ENCODE peak calls at places on chromosomes 6 and 20, in five cellular contexts. A is epithelial cell of esophagus, Z is GM23338, G is fibroblast of lung, R is fibroblast of the aortic adventitia. O is an unnamed sample.

GRCh38 chr20:1323830-1324597 is 4.9 kb downstream of the SDCBP2 start:
- DNase-seq in A (no peak), Z (no peak), G (no peak), R (no peak), O (no peak)

GRCh38 chr20:60993647-60994046 is 258.4 kb upstream of the CDH4 start:
- DNase-seq in A (no peak), Z (peak), G (peak), R (no peak), O (no peak)

GRCh38 chr6:130975325-130975724 is 87.7 kb downstream of the EPB41L2 start:
- DNase-seq in A (peak), Z (no peak), G (peak), R (no peak), O (no peak)

GRCh38 chr20:25076201-25076600 is 5.7 kb downstream of the VSX1 start:
- DNase-seq in A (no peak), Z (no peak), G (no peak), R (peak), O (no peak)

GRCh38 chr6:118240878-118241528 is 307.1 kb upstream of the PLN start:
- DNase-seq in A (no peak), Z (no peak), G (no peak), R (no peak), O (no peak)

GRCh38 chr6:7721654-7722053 is 4.2 kb upstream of the BMP6 start:
- DNase-seq in A (peak), Z (no peak), G (peak), R (peak), O (peak)

GRCh38 chr6:165967768-165968408 is 199.8 kb downstream of the TBXT start:
- DNase-seq in A (no peak), Z (no peak), G (no peak), R (no peak), O (no peak)

GRCh38 chr6:141824258-141824795 is 308.4 kb upstream of the GJE1 start:
- DNase-seq in A (no peak), Z (no peak), G (no peak), R (no peak), O (no peak)

GRCh38 chr6:38179300-38179699 is 359.8 kb downstream of the ZFAND3 start:
- DNase-seq in A (no peak), Z (no peak), G (no peak), R (no peak), O (no peak)

GRCh38 chr6:139868576-139868975 is 494.1 kb upstream of the CITED2 start:
- DNase-seq in A (no peak), Z (no peak), G (no peak), R (no peak), O (no peak)

GRCh38 chr6:39107034-39107433 is 8.0 kb downstream of the SAYSD1 start:
- DNase-seq in A (no peak), Z (no peak), G (no peak), R (no peak), O (no peak)

GRCh38 chr6:15036690-15037245 is 209.1 kb upstream of the JARID2 start:
- DNase-seq in A (no peak), Z (no peak), G (no peak), R (no peak), O (no peak)

GRCh38 chr20:36830791-36831691 is 44.9 kb upstream of the TLDC2 start:
- DNase-seq in A (no peak), Z (peak), G (peak), R (peak), O (peak)

GRCh38 chr6:113401231-113401630 is 455.9 kb upstream of the MARCKS start:
- DNase-seq in A (no peak), Z (no peak), G (no peak), R (no peak), O (peak)

GRCh38 chr6:35415065-35415880 is 36.9 kb upstream of the FANCE start:
- DNase-seq in A (peak), Z (peak), G (peak), R (peak), O (peak)

GRCh38 chr20:25296094-25297093 is 48.5 kb downstream of the PYGB start:
- DNase-seq in A (peak), Z (peak), G (peak), R (peak), O (peak)

GRCh38 chr6:70396796-70397729 is 16.2 kb upstream of the FAM135A start:
- DNase-seq in A (peak), Z (no peak), G (peak), R (no peak), O (no peak)

GRCh38 chr6:162119349-162119748 is 608.2 kb downstream of the PRKN start:
- DNase-seq in A (peak), Z (peak), G (peak), R (no peak), O (peak)

GRCh38 chr6:23308166-23308565 is 738.8 kb downstream of the HDGFL1 start:
- DNase-seq in A (peak), Z (no peak), G (no peak), R (no peak), O (no peak)

GRCh38 chr6:146892613-146893401 is 294.0 kb downstream of the ADGB start:
- DNase-seq in A (peak), Z (no peak), G (peak), R (peak), O (peak)

GRCh38 chr6:72084992-72085569 is 198.7 kb downstream of the RIMS1 start:
- DNase-seq in A (peak), Z (peak), G (peak), R (peak), O (peak)

GRCh38 chr20:18326990-18327389 is 38.7 kb downstream of the ZNF133 start:
- DNase-seq in A (no peak), Z (no peak), G (no peak), R (no peak), O (no peak)

GRCh38 chr6:143963158-143963919 is 44.7 kb downstream of the PLAGL1 start:
- DNase-seq in A (no peak), Z (peak), G (no peak), R (no peak), O (no peak)

GRCh38 chr20:46188866-46189265 is 70.8 kb downstream of the CD40 start:
- DNase-seq in A (no peak), Z (no peak), G (no peak), R (no peak), O (no peak)

GRCh38 chr6:17291778-17292177 is 10.6 kb downstream of the RBM24 start:
- DNase-seq in A (no peak), Z (no peak), G (peak), R (no peak), O (no peak)

GRCh38 chr6:83459663-83460062 is 28.8 kb upstream of the ME1 start:
- DNase-seq in A (no peak), Z (no peak), G (no peak), R (no peak), O (no peak)

GRCh38 chr6:149615805-149616204 is 32.7 kb downstream of the KATNA1 start:
- DNase-seq in A (no peak), Z (no peak), G (no peak), R (no peak), O (no peak)

DNA sequence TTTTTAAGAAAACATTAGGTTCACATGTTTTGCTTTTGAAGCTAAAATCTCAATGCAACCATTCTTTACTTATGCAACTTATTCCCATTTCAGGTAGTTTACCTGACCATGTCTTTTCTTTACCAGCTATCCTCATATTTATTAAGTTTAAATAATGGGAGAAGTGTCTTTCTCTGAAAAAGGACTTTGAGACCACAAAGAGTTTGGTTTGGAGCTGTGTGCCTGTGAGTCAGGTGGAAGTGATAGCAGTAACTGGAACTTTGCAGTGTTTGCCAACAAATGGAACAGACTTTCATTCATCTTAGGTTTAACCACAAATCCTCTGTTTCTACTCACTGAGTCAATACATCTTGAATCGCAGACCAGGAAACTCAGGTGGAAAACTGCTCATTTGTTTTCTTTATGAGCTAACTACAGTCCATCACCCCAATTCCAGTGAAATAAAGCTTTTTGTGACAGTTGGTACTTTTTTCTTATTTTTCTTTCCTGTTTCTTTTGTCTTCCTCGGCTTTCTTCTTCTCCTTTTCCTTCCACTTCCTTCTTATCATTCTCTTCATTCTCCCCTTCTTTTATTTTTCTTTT is 148.3 kb upstream of the RIN2 start:
- DNase-seq in A (peak), Z (no peak), G (no peak), R (no peak), O (no peak)
- H3K4me3 ChIP-seq in A (no peak), Z (no peak), G (no peak), R (no peak), O (no peak)

GRCh38 chr6:169240591-169241390 is 12.9 kb downstream of the THBS2 start:
- DNase-seq in A (peak), Z (no peak), G (no peak), R (peak), O (no peak)
- TF ChIP-seq CTCF in A (no peak), Z (no peak), G (no peak), R (no peak), O (no peak)

GRCh38 chr20:49690899-49691620 is 22.6 kb downstream of the B4GALT5 start:
- DNase-seq in A (peak), Z (no peak), G (peak), R (peak), O (peak)
- H3K4me3 ChIP-seq in A (no peak), Z (no peak), G (no peak), R (no peak), O (no peak)

GRCh38 chr6:167701010-167701409 is 125.7 kb upstream of the AFDN start:
- DNase-seq in A (no peak), Z (no peak), G (no peak), R (no peak), O (no peak)
- TF ChIP-seq CTCF in A (no peak), Z (no peak), G (no peak), R (no peak), O (no peak)

GRCh38 chr20:3082955-3083952 is 1.3 kb downstream of the AVP start:
- DNase-seq in A (no peak), Z (peak), G (no peak), R (no peak), O (no peak)
- H3K4me3 ChIP-seq in A (no peak), Z (peak), G (no peak), R (no peak), O (no peak)

O was measured in foreskin fibroblast.